ENCODE peak calls at places on chromosomes 7 and 10, in five cellular contexts. Q is stimulated activated CD4-positive, alpha-beta T cell treated with anti-CD3 and anti-CD28 coated beads, Interleukin-15, amount 100 ng/mL, for 1 hour; V is H4; U is activated CD8-positive, alpha-beta T cell treated with anti-CD3 and anti-CD28 coated beads for 36 hours; Z is foreskin melanocyte. B is an unnamed sample.

GRCh38 chr7:97732567-97733275 is 835 bp downstream of the TAC1 start:
- DNase-seq in Q (no peak), V (no peak), U (peak), Z (no peak), B (no peak)

GRCh38 chr7:5525271-5526189 is 101.9 kb upstream of the TNRC18 start:
- DNase-seq in Q (peak), V (peak), U (no peak), Z (peak), B (no peak)

GRCh38 chr10:129870042-129870757 is 93.9 kb downstream of the EBF3 start:
- DNase-seq in Q (no peak), V (no peak), U (no peak), Z (no peak), B (no peak)

GRCh38 chr7:139776486-139777303 is 1.1 kb downstream of the HIPK2 start:
- DNase-seq in Q (no peak), V (no peak), U (peak), Z (peak), B (no peak)

GRCh38 chr10:70296406-70296899 is 12.6 kb upstream of the NPFFR1 start:
- DNase-seq in Q (no peak), V (peak), U (no peak), Z (no peak), B (no peak)

GRCh38 chr10:44984671-44985101 is 6.1 kb upstream of the DEPP1 start:
- DNase-seq in Q (no peak), V (no peak), U (no peak), Z (no peak), B (no peak)

GRCh38 chr10:28520346-28520745 is 12.6 kb upstream of the WAC start:
- DNase-seq in Q (no peak), V (no peak), U (no peak), Z (no peak), B (no peak)

GRCh38 chr7:50664461-50664922 is 99.3 kb upstream of the DDC start:
- DNase-seq in Q (no peak), V (peak), U (peak), Z (peak), B (no peak)

GRCh38 chr10:98460837-98461499 is 14.2 kb upstream of the HPS1 start:
- DNase-seq in Q (no peak), V (peak), U (no peak), Z (peak), B (no peak)

GRCh38 chr10:102243304-102243703 is 2.0 kb upstream of the PITX3 start:
- DNase-seq in Q (no peak), V (no peak), U (no peak), Z (no peak), B (no peak)

GRCh38 chr10:3132036-3133025 is 40.3 kb downstream of the PITRM1 start:
- DNase-seq in Q (no peak), V (no peak), U (no peak), Z (no peak), B (no peak)

GRCh38 chr10:1737222-1738061 is at the start of gene ADARB2:
- DNase-seq in Q (no peak), V (peak), U (peak), Z (no peak), B (no peak)

GRCh38 chr7:40147371-40148246 is 12.8 kb downstream of the SUGCT start:
- DNase-seq in Q (no peak), V (peak), U (no peak), Z (no peak), B (no peak)

GRCh38 chr10:110500515-110500905 is 2.8 kb downstream of the DUSP5 start:
- DNase-seq in Q (no peak), V (no peak), U (no peak), Z (no peak), B (no peak)

GRCh38 chr10:52566471-52567246 is 205.9 kb downstream of the MBL2 start:
- DNase-seq in Q (no peak), V (peak), U (no peak), Z (peak), B (no peak)

GRCh38 chr7:139561-140243 is 52.7 kb upstream of the FAM20C start:
- DNase-seq in Q (no peak), V (no peak), U (no peak), Z (no peak), B (no peak)

GRCh38 chr10:104766341-104766740 is 125.3 kb downstream of the SORCS3 start:
- DNase-seq in Q (no peak), V (no peak), U (no peak), Z (peak), B (no peak)

GRCh38 chr7:116953372-116953726 is at the start of gene ST7:
- DNase-seq in Q (peak), V (peak), U (peak), Z (peak), B (no peak)

GRCh38 chr10:106950060-106950459 is 214.4 kb downstream of the SORCS1 start:
- DNase-seq in Q (no peak), V (no peak), U (no peak), Z (no peak), B (no peak)

GRCh38 chr7:79778786-79779382 is 325.4 kb upstream of the MAGI2 start:
- DNase-seq in Q (no peak), V (peak), U (no peak), Z (no peak), B (no peak)

GRCh38 chr7:5607958-5608656 is 173.4 kb downstream of the RNF216 start:
- DNase-seq in Q (no peak), V (no peak), U (no peak), Z (no peak), B (no peak)

GRCh38 chr7:38893061-38893460 is 15.9 kb downstream of the VPS41 start:
- DNase-seq in Q (no peak), V (no peak), U (no peak), Z (no peak), B (no peak)

GRCh38 chr10:48792121-48792520 is 107.4 kb downstream of the WDFY4 start:
- DNase-seq in Q (no peak), V (no peak), U (no peak), Z (no peak), B (no peak)

GRCh38 chr10:10865303-10865702 is 152.4 kb upstream of the CELF2 start:
- DNase-seq in Q (no peak), V (no peak), U (no peak), Z (no peak), B (no peak)

GRCh38 chr10:48399056-48399541 is 92.6 kb downstream of the MAPK8 start:
- DNase-seq in Q (no peak), V (no peak), U (no peak), Z (no peak), B (no peak)

GRCh38 chr7:17532861-17533404 is 234.5 kb downstream of the AHR start:
- DNase-seq in Q (no peak), V (peak), U (no peak), Z (peak), B (no peak)

GRCh38 chr7:30505174-30505697 is 607 bp upstream of the GGCT start:
- DNase-seq in Q (no peak), V (no peak), U (no peak), Z (no peak), B (no peak)

GRCh38 chr7:48337012-48337621 is 165.9 kb downstream of the ABCA13 start:
- DNase-seq in Q (no peak), V (peak), U (no peak), Z (no peak), B (no peak)

GRCh38 chr10:35910234-35910633 is 268.1 kb upstream of the FZD8 start:
- DNase-seq in Q (no peak), V (peak), U (no peak), Z (no peak), B (no peak)

GRCh38 chr10:132257271-132257670 is 50.5 kb downstream of the STK32C start:
- DNase-seq in Q (no peak), V (peak), U (peak), Z (no peak), B (no peak)

GRCh38 chr10:59719374-59719773 is 9.7 kb upstream of the SLC16A9 start:
- DNase-seq in Q (no peak), V (no peak), U (no peak), Z (no peak), B (no peak)

GRCh38 chr10:105592468-105592867 is 951.4 kb downstream of the SORCS3 start:
- DNase-seq in Q (no peak), V (no peak), U (no peak), Z (no peak), B (no peak)

GRCh38 chr7:128148676-128149075 is 92.4 kb upstream of the LEP start:
- DNase-seq in Q (no peak), V (no peak), U (no peak), Z (no peak), B (no peak)